ENCODE peak calls at places on chromosome 9, in eight cellular contexts. E, M, H, Q, Z, S, V and P are unnamed samples.
A peak's percentile ranks its signal among the peaks of the same experiment; 100 is the strongest.

GRCh38 chr9:33172256-33172678 is 5.1 kb upstream of the B4GALT1 start:
- DNase-seq in Q (peak; percentile 82), Z (peak; percentile 68), E (no peak), M (no peak), V (no peak), H (peak; percentile 60), S (no peak), P (peak; percentile 93)

GRCh38 chr9:35729700-35730485 is 2.1 kb downstream of the TLN1 start:
- DNase-seq in E (peak; percentile 42), V (no peak), M (peak; percentile 56), Z (peak; percentile 81), S (peak; percentile 66), H (peak; percentile 74), Q (peak; percentile 55), P (peak; percentile 56)

GRCh38 chr9:125172351-125172750 is 17.3 kb downstream of the PPP6C start:
- DNase-seq in M (no peak), H (no peak), S (no peak), E (no peak), Q (no peak), V (no peak), Z (no peak), P (no peak)

GRCh38 chr9:79578891-79579290 is 7.1 kb downstream of the TLE4 start:
- DNase-seq in V (no peak), Z (no peak), E (no peak), Q (no peak), S (no peak), M (no peak), H (no peak), P (no peak)

GRCh38 chr9:128723352-128723865 is 518 bp downstream of the ZDHHC12 start:
- DNase-seq in E (no peak), S (no peak), V (no peak), Z (no peak), H (no peak), Q (no peak), M (peak; percentile 52), P (no peak)

GRCh38 chr9:89422151-89422918 is 75.6 kb downstream of the SEMA4D start:
- DNase-seq in Z (peak; percentile 54), V (no peak), E (no peak), H (no peak), M (no peak), Q (no peak), S (no peak), P (no peak)

GRCh38 chr9:21102311-21102710 is 24.6 kb upstream of the IFNB1 start:
- DNase-seq in H (no peak), M (no peak), Q (no peak), S (no peak), E (no peak), V (no peak), Z (peak; percentile 9), P (no peak)

GRCh38 chr9:85425153-85425611 is 316.6 kb downstream of the AGTPBP1 start:
- DNase-seq in S (peak; percentile 35), E (peak; percentile 55), V (no peak), Z (no peak), H (peak; percentile 98), M (no peak), Q (peak; percentile 52), P (peak; percentile 80)

GRCh38 chr9:1058826-1059225 is 8.7 kb downstream of the DMRT2 start:
- DNase-seq in M (no peak), Q (no peak), E (no peak), Z (no peak), H (no peak), V (no peak), S (no peak), P (no peak)

GRCh38 chr9:70407081-70407503 is 7.4 kb downstream of the KLF9 start:
- DNase-seq in V (no peak), M (peak; percentile 13), H (no peak), S (no peak), Z (peak; percentile 97), Q (no peak), E (no peak), P (no peak)

GRCh38 chr9:134396258-134396742 is 70.0 kb downstream of the RXRA start:
- DNase-seq in Z (no peak), H (no peak), Q (no peak), M (no peak), E (no peak), V (no peak), S (no peak), P (no peak)
- H3K4me1 ChIP-seq in Z (peaks cover 16% of the 10 kb centered on the region), H (no peaks in the 10 kb centered on the region), Q (no peaks in the 10 kb centered on the region), M (peaks cover 15% of the 10 kb centered on the region), E (peaks cover 80% of the 10 kb centered on the region), V (peaks cover 73% of the 10 kb centered on the region), S (peaks cover 92% of the 10 kb centered on the region), P (no peaks in the 10 kb centered on the region)

DNA sequence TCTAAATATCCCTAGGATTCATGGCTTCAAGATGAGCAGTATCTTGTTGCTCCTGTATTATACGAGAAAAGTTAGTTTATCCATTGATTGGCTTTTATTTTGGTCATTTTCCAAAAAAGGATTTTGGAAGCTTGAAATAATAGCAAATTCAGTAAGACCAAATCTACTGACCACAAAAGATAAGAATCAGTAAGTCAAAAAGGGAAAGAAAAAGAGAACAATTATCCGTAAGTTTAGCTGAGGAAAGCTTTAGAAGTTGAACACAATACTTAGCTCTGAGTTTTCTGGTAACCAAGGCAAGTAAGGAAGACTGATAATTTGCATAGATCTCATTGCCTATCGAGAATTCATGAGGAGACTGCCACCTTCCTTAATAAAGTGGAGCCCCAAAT is 9.1 kb downstream of the TGFBR1 start:
- DNase-seq in Z (peak; percentile 46), E (no peak), M (no peak), Q (no peak), V (no peak), S (no peak), H (no peak), P (no peak)
- H3K4me1 ChIP-seq in Z (no peaks in the 10 kb centered on the region), E (peaks cover 77% of the 10 kb centered on the region), M (peaks cover 10% of the 10 kb centered on the region), Q (no peaks in the 10 kb centered on the region), V (peaks cover 47% of the 10 kb centered on the region), S (peaks cover 68% of the 10 kb centered on the region), H (peaks cover 5% of the 10 kb centered on the region), P (peaks cover 18% of the 10 kb centered on the region)

GRCh38 chr9:114925672-114926071 is 4.7 kb downstream of the TNFSF8 start:
- DNase-seq in V (no peak), S (no peak), Z (no peak), E (no peak), Q (no peak), H (no peak), M (no peak), P (no peak)
- H3K4me1 ChIP-seq in V (no peaks in the 10 kb centered on the region), S (no peaks in the 10 kb centered on the region), Z (no peaks in the 10 kb centered on the region), E (no peaks in the 10 kb centered on the region), Q (peaks cover 23% of the 10 kb centered on the region), H (peaks cover 7% of the 10 kb centered on the region), M (no peaks in the 10 kb centered on the region), P (no peaks in the 10 kb centered on the region)

DNA sequence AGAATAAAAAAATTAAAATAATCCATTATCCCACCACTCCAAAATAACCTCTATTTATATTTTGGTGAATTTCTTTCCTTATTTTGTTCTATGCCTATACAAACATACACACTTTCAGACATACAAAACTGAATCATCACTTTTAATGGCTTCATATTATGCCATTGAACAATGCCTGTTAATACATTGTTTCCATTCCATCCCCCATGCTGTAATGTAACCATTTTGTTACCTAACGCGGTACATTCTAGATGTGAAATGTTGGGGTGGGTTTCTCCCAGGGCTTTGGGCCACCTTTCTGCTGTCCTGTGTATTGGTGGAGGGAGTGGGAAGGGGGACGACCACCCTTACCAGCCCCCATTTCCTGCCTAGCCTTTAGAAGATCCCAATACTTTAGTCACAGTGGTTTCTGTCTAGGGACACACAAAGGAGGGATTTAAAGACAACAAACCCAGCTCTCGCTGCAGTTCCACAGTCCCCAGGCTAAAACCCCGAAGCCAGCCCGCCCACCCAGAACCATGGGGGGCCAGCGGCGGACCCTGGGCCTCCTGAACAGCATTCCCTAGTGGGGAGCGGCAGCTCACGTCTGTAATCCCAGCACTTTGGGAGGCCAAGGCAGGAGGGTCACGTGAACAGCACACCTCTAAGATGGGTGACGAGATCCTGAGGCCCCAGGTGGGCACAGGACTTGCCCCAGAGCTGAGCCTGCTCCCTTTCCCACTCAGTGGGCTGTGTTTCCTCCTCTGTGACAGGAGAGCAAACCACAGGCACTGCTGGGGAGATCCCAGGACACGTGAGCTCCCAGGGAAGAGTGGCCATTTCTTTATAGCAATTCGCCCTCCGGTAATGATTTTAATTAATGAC is 56.9 kb upstream of the STXBP1 start:
- DNase-seq in M (no peak), H (no peak), V (no peak), Z (no peak), S (no peak), Q (no peak), E (no peak), P (no peak)
- H3K4me1 ChIP-seq in M (peaks cover 16% of the 10 kb centered on the region), H (peaks cover 15% of the 10 kb centered on the region), V (peaks cover 75% of the 10 kb centered on the region), Z (peaks cover 60% of the 10 kb centered on the region), S (peaks cover 84% of the 10 kb centered on the region), Q (peaks cover 13% of the 10 kb centered on the region), E (peaks cover 99% of the 10 kb centered on the region), P (peaks cover 35% of the 10 kb centered on the region)